ENCODE peak calls at places on chromosomes 16 and 17, in five cellular contexts. W, E, P, A and B are unnamed samples.

GRCh38 chr17:53470626-53471025 is 352.1 kb upstream of the KIF2B start:
- DNase-seq in W (no peak), E (no peak), P (no peak), A (no peak), B (no peak)

GRCh38 chr17:2192367-2193028 is 111.1 kb downstream of the SMG6 start:
- DNase-seq in W (peak; percentile 30), E (peak; percentile 76), P (no peak), A (peak; percentile 72), B (peak; percentile 99)

GRCh38 chr17:6435968-6436367 is 1.0 kb upstream of the AIPL1 start:
- DNase-seq in W (peak; percentile 84), E (peak; percentile 79), P (peak; percentile 70), A (no peak), B (peak; percentile 61)

GRCh38 chr17:34409352-34409751 is 46.3 kb upstream of the CCL1 start:
- DNase-seq in W (no peak), E (no peak), P (no peak), A (no peak), B (no peak)

GRCh38 chr17:52032454-52032853 is 126.1 kb downstream of the CA10 start:
- DNase-seq in W (no peak), E (no peak), P (no peak), A (no peak), B (no peak)

GRCh38 chr17:37697331-37697730 is 47.5 kb downstream of the HNF1B start:
- DNase-seq in W (no peak), E (no peak), P (no peak), A (no peak), B (no peak)

GRCh38 chr16:74092336-74092735 is 204.3 kb upstream of the PSMD7 start:
- DNase-seq in W (no peak), E (no peak), P (no peak), A (no peak), B (no peak)

GRCh38 chr17:4023220-4023619 is 59.0 kb upstream of the ATP2A3 start:
- DNase-seq in W (no peak), E (no peak), P (no peak), A (no peak), B (no peak)

GRCh38 chr16:11134722-11135121 is 121.3 kb downstream of the SOCS1 start:
- DNase-seq in W (no peak), E (no peak), P (no peak), A (no peak), B (no peak)

GRCh38 chr16:55513616-55514015 is 4.7 kb downstream of the LPCAT2 start:
- DNase-seq in W (no peak), E (no peak), P (no peak), A (no peak), B (no peak)

GRCh38 chr17:50618941-50619340 is 15.7 kb upstream of the ABCC3 start:
- DNase-seq in W (no peak), E (no peak), P (no peak), A (no peak), B (no peak)

GRCh38 chr17:57080708-57081107 is 4.3 kb upstream of the AKAP1 start:
- DNase-seq in W (no peak), E (no peak), P (no peak), A (peak; percentile 62), B (peak; percentile 13)

GRCh38 chr16:69123894-69124293 is 8.5 kb downstream of the CHTF8 start:
- DNase-seq in W (peak; percentile 65), E (peak; percentile 78), P (peak; percentile 42), A (no peak), B (peak; percentile 76)

GRCh38 chr16:11412965-11413887 is 68.0 kb downstream of the RMI2 start:
- DNase-seq in W (no peak), E (no peak), P (no peak), A (no peak), B (no peak)

GRCh38 chr17:74466111-74466784 is at the start of gene CD300A:
- DNase-seq in W (no peak), E (no peak), P (no peak), A (no peak), B (no peak)
- TF ChIP-seq RCOR1 in W (no peak), E (no peak), P (no peak), A (no peak), B (no peak)

GRCh38 chr17:66354981-66355380 is 52.6 kb downstream of the PRKCA start:
- DNase-seq in W (no peak), E (no peak), P (no peak), A (no peak), B (peak; percentile 73)
- TF ChIP-seq RCOR1 in W (no peak), E (no peak), P (no peak), A (no peak), B (no peak)

GRCh38 chr17:8740486-8740885 is 4.2 kb downstream of the CCDC42 start:
- DNase-seq in W (no peak), E (no peak), P (peak; percentile 14), A (no peak), B (no peak)
- TF ChIP-seq RCOR1 in W (no peak), E (no peak), P (no peak), A (no peak), B (no peak)

GRCh38 chr16:89112377-89113151 is 18.9 kb downstream of the ACSF3 start:
- DNase-seq in W (no peak), E (no peak), P (no peak), A (no peak), B (no peak)

GRCh38 chr16:89113152-89113547 is 19.5 kb downstream of the ACSF3 start:
- DNase-seq in W (no peak), E (no peak), P (no peak), A (no peak), B (no peak)

GRCh38 chr16:89114159-89114981 is 20.7 kb downstream of the ACSF3 start:
- DNase-seq in W (no peak), E (no peak), P (no peak), A (no peak), B (no peak)

GRCh38 chr16:89115216-89115949 is 21.7 kb downstream of the ACSF3 start:
- DNase-seq in W (no peak), E (no peak), P (peak; percentile 57), A (peak; percentile 67), B (no peak)

DNA sequence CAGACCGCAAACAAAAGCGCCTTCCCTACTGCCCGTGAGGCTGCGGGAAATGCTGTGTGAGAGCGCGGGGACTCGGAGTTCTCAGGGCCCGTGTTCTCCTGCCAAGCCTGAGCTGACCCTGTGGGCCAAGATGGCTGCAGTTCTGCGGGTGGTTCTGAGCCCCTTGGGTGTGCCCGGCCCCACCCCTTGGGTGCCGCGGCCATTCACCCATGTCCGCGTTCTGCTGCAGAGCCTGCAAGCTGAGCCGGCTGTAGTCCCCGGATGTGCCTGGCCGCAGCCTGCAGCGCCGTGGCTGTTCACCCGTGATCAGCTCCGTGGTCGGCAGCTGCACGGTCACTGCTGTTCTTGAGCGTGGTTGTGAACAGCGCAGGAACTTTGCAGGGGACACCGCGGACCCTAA is 20.0 kb downstream of the ACSF3 start:
- DNase-seq in W (no peak), E (no peak), P (no peak), A (no peak), B (no peak)
- TF ChIP-seq RCOR1 in W (no peak), E (no peak), P (no peak), A (no peak), B (no peak)

GRCh38 chr16:24524855-24525652 is 14.3 kb upstream of the RBBP6 start:
- DNase-seq in W (no peak), E (peak; percentile 33), P (no peak), A (no peak), B (no peak)

GRCh38 chr16:24526701-24527470 is 12.5 kb upstream of the RBBP6 start:
- DNase-seq in W (no peak), E (no peak), P (no peak), A (no peak), B (no peak)

GRCh38 chr16:24522751-24523150 is 16.6 kb upstream of the RBBP6 start:
- DNase-seq in W (no peak), E (no peak), P (no peak), A (no peak), B (no peak)

GRCh38 chr16:24523569-24523968 is 15.8 kb upstream of the RBBP6 start:
- DNase-seq in W (peak; percentile 64), E (peak; percentile 39), P (peak; percentile 21), A (no peak), B (no peak)

GRCh38 chr16:24525970-24526559 is 13.3 kb upstream of the RBBP6 start:
- DNase-seq in W (no peak), E (peak; percentile 82), P (no peak), A (no peak), B (no peak)
- TF ChIP-seq RCOR1 in W (no peak), E (no peak), P (no peak), A (no peak), B (no peak)

GRCh38 chr16:88665570-88665969 is 2.7 kb upstream of the MVD start:
- DNase-seq in W (no peak), E (no peak), P (no peak), A (no peak), B (no peak)

GRCh38 chr16:88665148-88665547 is 2.3 kb upstream of the MVD start:
- DNase-seq in W (no peak), E (no peak), P (no peak), A (no peak), B (no peak)

GRCh38 chr16:88659160-88659559 is 3.7 kb downstream of the MVD start:
- DNase-seq in W (no peak), E (no peak), P (no peak), A (no peak), B (no peak)

GRCh38 chr16:88662843-88663606 is at the start of gene MVD:
- DNase-seq in W (peak; percentile 100), E (peak; percentile 98), P (peak; percentile 100), A (peak; percentile 96), B (peak; percentile 97)

DNA sequence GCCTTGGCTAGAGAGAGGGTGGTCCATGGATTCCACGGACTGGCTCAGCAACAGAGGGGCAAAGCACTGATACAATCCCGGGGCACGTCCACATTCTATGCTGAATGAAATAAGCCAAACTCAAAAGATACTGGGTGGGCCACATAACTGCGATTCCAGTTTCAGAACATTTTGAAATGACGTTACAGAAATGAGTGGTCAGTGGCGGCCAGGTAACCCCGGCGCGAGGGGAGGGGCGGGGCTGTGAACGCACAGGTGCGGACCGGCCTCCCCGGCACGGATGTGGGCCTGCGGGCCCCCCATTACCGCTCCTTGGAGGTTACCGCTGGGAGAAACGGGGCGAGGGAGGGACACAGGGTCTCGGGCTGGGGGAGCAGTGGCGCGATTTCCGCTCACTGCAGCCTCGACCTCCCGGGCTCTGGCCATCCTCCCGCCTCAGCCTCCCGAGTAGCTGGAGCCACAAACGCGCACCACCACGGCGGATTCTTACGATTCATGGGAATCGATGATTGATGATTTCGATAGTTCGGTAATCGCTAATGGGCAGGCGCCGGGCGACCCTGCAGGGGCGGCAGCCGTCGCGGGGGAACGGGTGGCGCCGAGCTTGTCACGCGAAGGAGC is 559 bp downstream of the MVD start:
- DNase-seq in W (no peak), E (no peak), P (no peak), A (no peak), B (no peak)
- TF ChIP-seq RCOR1 in W (no peak), E (no peak), P (no peak), A (no peak), B (no peak)

GRCh38 chr16:84791501-84791900 is 28.3 kb upstream of the CRISPLD2 start:
- DNase-seq in W (no peak), E (no peak), P (no peak), A (no peak), B (no peak)

GRCh38 chr16:84788968-84789371 is 30.8 kb upstream of the CRISPLD2 start:
- DNase-seq in W (peak; percentile 65), E (no peak), P (no peak), A (no peak), B (no peak)

GRCh38 chr16:84791088-84791487 is 28.7 kb upstream of the CRISPLD2 start:
- DNase-seq in W (no peak), E (no peak), P (no peak), A (no peak), B (peak; percentile 28)

GRCh38 chr16:84789431-84789830 is 30.4 kb upstream of the CRISPLD2 start:
- DNase-seq in W (no peak), E (no peak), P (no peak), A (no peak), B (no peak)

GRCh38 chr16:84790291-84790690 is 29.5 kb upstream of the CRISPLD2 start:
- DNase-seq in W (no peak), E (no peak), P (no peak), A (no peak), B (no peak)
- TF ChIP-seq RCOR1 in W (no peak), E (no peak), P (no peak), A (no peak), B (no peak)